ENCODE peak calls at places on chromosomes 4 and X, in four cellular contexts. One of them, this sample, is unnamed.

GRCh38 chr4:184281231-184282139 is 63.8 kb upstream of the ENPP6 start:
- DNase-seq in A549: no peak
- DNase-seq in vagina: peak
- DNase-seq in esophagus muscularis mucosa: peak
- DNase-seq in this sample: no peak

GRCh38 chr4:110516106-110516922 is 40.4 kb downstream of the ENPEP start:
- DNase-seq in A549: peak
- DNase-seq in vagina: no peak
- DNase-seq in esophagus muscularis mucosa: no peak
- DNase-seq in this sample: peak

GRCh38 chrX:65681810-65682209 is 14.4 kb downstream of the MSN start:
- DNase-seq in A549: no peak
- DNase-seq in vagina: no peak
- DNase-seq in esophagus muscularis mucosa: no peak
- DNase-seq in this sample: no peak

GRCh38 chrX:133639726-133640125 is 224.4 kb upstream of the GPC4 start:
- DNase-seq in A549: no peak
- DNase-seq in vagina: no peak
- DNase-seq in esophagus muscularis mucosa: no peak
- DNase-seq in this sample: no peak

GRCh38 chr4:99430106-99430505 is 5.0 kb downstream of the ADH7 start:
- DNase-seq in A549: no peak
- DNase-seq in vagina: no peak
- DNase-seq in esophagus muscularis mucosa: no peak
- DNase-seq in this sample: no peak

GRCh38 chr4:7260569-7260968 is 68.2 kb downstream of the SORCS2 start:
- DNase-seq in A549: no peak
- DNase-seq in vagina: no peak
- DNase-seq in esophagus muscularis mucosa: no peak
- DNase-seq in this sample: no peak

GRCh38 chr4:109998867-109999303 is 86.2 kb downstream of the EGF start:
- DNase-seq in A549: peak
- DNase-seq in vagina: no peak
- DNase-seq in esophagus muscularis mucosa: no peak
- DNase-seq in this sample: no peak

GRCh38 chrX:139932077-139932900 is 564 bp downstream of the ATP11C start:
- DNase-seq in A549: peak
- DNase-seq in vagina: no peak
- DNase-seq in esophagus muscularis mucosa: no peak
- DNase-seq in this sample: peak

GRCh38 chrX:48474127-48474526 is 1.9 kb upstream of the FTSJ1 start:
- DNase-seq in A549: peak
- DNase-seq in vagina: no peak
- DNase-seq in esophagus muscularis mucosa: no peak
- DNase-seq in this sample: no peak

GRCh38 chrX:56233682-56234081 is 1.5 kb downstream of the KLF8 start:
- DNase-seq in A549: peak
- DNase-seq in vagina: no peak
- DNase-seq in esophagus muscularis mucosa: no peak
- DNase-seq in this sample: peak

GRCh38 chr4:41256740-41257256 is at the start of gene UCHL1:
- DNase-seq in A549: peak
- DNase-seq in vagina: no peak
- DNase-seq in esophagus muscularis mucosa: no peak
- DNase-seq in this sample: no peak

GRCh38 chrX:35890699-35891098 is 28.8 kb upstream of the CFAP47 start:
- DNase-seq in A549: peak
- DNase-seq in vagina: no peak
- DNase-seq in esophagus muscularis mucosa: no peak
- DNase-seq in this sample: no peak

GRCh38 chr4:113474017-113474416 is 287.5 kb downstream of the CAMK2D start:
- DNase-seq in A549: no peak
- DNase-seq in vagina: no peak
- DNase-seq in esophagus muscularis mucosa: no peak
- DNase-seq in this sample: no peak

GRCh38 chr4:54746228-54746627 is 88.5 kb downstream of the KIT start:
- DNase-seq in A549: no peak
- DNase-seq in vagina: no peak
- DNase-seq in esophagus muscularis mucosa: no peak
- DNase-seq in this sample: no peak

GRCh38 chrX:32877592-32877991 is 333.8 kb downstream of the DMD start:
- DNase-seq in A549: no peak
- DNase-seq in vagina: no peak
- DNase-seq in esophagus muscularis mucosa: no peak
- DNase-seq in this sample: no peak

GRCh38 chrX:13189380-13189779 is 130.5 kb downstream of the ATXN3L start:
- DNase-seq in A549: no peak
- DNase-seq in vagina: no peak
- DNase-seq in esophagus muscularis mucosa: no peak
- DNase-seq in this sample: no peak

GRCh38 chr4:87510747-87511146 is 18.4 kb downstream of the SPARCL1 start:
- DNase-seq in A549: no peak
- DNase-seq in vagina: no peak
- DNase-seq in esophagus muscularis mucosa: no peak
- DNase-seq in this sample: no peak

GRCh38 chrX:120305531-120306145 is 5.6 kb downstream of the TMEM255A start:
- DNase-seq in A549: no peak
- DNase-seq in vagina: no peak
- DNase-seq in esophagus muscularis mucosa: no peak
- DNase-seq in this sample: no peak

GRCh38 chr4:137274404-137274803 is 257.9 kb downstream of the PCDH18 start:
- DNase-seq in A549: no peak
- DNase-seq in vagina: no peak
- DNase-seq in esophagus muscularis mucosa: no peak
- DNase-seq in this sample: no peak

GRCh38 chr4:4960574-4960973 is 58.7 kb downstream of the CYTL1 start:
- DNase-seq in A549: no peak
- DNase-seq in vagina: no peak
- DNase-seq in esophagus muscularis mucosa: peak
- DNase-seq in this sample: no peak

GRCh38 chr4:119797238-119797894 is 168.8 kb upstream of the PDE5A start:
- DNase-seq in A549: no peak
- DNase-seq in vagina: no peak
- DNase-seq in esophagus muscularis mucosa: no peak
- DNase-seq in this sample: no peak

GRCh38 chr4:139825523-139826014 is 159.9 kb downstream of the MGST2 start:
- DNase-seq in A549: no peak
- DNase-seq in vagina: no peak
- DNase-seq in esophagus muscularis mucosa: peak
- DNase-seq in this sample: no peak

GRCh38 chrX:31993635-31994034 is 921.8 kb upstream of the FTHL17 start:
- DNase-seq in A549: no peak
- DNase-seq in vagina: no peak
- DNase-seq in esophagus muscularis mucosa: no peak
- DNase-seq in this sample: no peak

GRCh38 chr4:63017300-63017699 is 1392.0 kb downstream of the TECRL start:
- DNase-seq in A549: no peak
- DNase-seq in vagina: no peak
- DNase-seq in esophagus muscularis mucosa: no peak
- DNase-seq in this sample: no peak

GRCh38 chr4:40316333-40316781 is 18.8 kb upstream of the CHRNA9 start:
- DNase-seq in A549: peak
- DNase-seq in vagina: no peak
- DNase-seq in esophagus muscularis mucosa: no peak
- DNase-seq in this sample: no peak

GRCh38 chrX:31656013-31656412 is 584.2 kb upstream of the FTHL17 start:
- DNase-seq in A549: no peak
- DNase-seq in vagina: no peak
- DNase-seq in esophagus muscularis mucosa: no peak
- DNase-seq in this sample: no peak

GRCh38 chrX:40530471-40530870 is 50.3 kb upstream of the ATP6AP2 start:
- DNase-seq in A549: no peak
- DNase-seq in vagina: no peak
- DNase-seq in esophagus muscularis mucosa: no peak
- DNase-seq in this sample: no peak

GRCh38 chr4:25172964-25173917 is 13.0 kb upstream of the SEPSECS start:
- DNase-seq in A549: peak
- DNase-seq in vagina: no peak
- DNase-seq in esophagus muscularis mucosa: no peak
- DNase-seq in this sample: peak

GRCh38 chr4:72055566-72055965 is 23.8 kb downstream of the NPFFR2 start:
- DNase-seq in A549: no peak
- DNase-seq in vagina: no peak
- DNase-seq in esophagus muscularis mucosa: no peak
- DNase-seq in this sample: no peak

GRCh38 chrX:49269768-49270248 is at the start of gene PPP1R3F:
- DNase-seq in A549: no peak
- DNase-seq in vagina: no peak
- DNase-seq in esophagus muscularis mucosa: no peak
- DNase-seq in this sample: no peak

GRCh38 chrX:28590394-28590793 is 3.1 kb downstream of the IL1RAPL1 start:
- DNase-seq in A549: no peak
- DNase-seq in vagina: no peak
- DNase-seq in esophagus muscularis mucosa: no peak
- DNase-seq in this sample: no peak

GRCh38 chr4:183397741-183398297 is 46.6 kb upstream of the CDKN2AIP start:
- DNase-seq in A549: no peak
- DNase-seq in vagina: no peak
- DNase-seq in esophagus muscularis mucosa: no peak
- DNase-seq in this sample: no peak

GRCh38 chr4:118113220-118113619 is 78.9 kb downstream of the NDST3 start:
- DNase-seq in A549: no peak
- DNase-seq in vagina: no peak
- DNase-seq in esophagus muscularis mucosa: no peak
- DNase-seq in this sample: no peak

GRCh38 chr4:61027939-61028338 is 172.2 kb upstream of the ADGRL3 start:
- DNase-seq in A549: no peak
- DNase-seq in vagina: no peak
- DNase-seq in esophagus muscularis mucosa: no peak
- DNase-seq in this sample: no peak

GRCh38 chrX:55088795-55089489 is at the start of gene PAGE2:
- DNase-seq in A549: no peak
- DNase-seq in vagina: no peak
- DNase-seq in esophagus muscularis mucosa: no peak
- DNase-seq in this sample: no peak
- H3K27ac ChIP-seq in A549: no peak
- H3K27ac ChIP-seq in vagina: no peak
- H3K27ac ChIP-seq in esophagus muscularis mucosa: no peak
- H3K27ac ChIP-seq in this sample: no peak

DNA sequence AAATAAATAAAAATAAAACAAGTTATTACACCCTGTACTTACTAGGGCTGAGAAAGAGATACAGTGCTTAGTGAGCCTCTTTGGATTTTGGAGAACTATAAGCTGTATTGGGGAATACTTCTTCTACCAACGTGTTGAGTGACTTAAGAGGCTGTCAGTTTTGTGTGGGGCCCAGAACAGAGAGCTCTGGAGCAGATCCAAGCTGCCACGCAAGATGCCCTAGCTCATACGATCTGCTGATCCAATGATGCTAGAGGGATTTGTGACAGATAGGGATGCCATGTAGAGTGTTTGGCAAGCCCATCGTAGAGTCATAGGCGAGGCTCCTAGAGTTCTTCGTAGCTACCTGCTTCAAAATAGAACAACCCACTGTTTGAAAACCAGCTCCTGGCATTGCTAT is 60.3 kb upstream of the KLF3 start:
- DNase-seq in A549: no peak
- DNase-seq in vagina: no peak
- DNase-seq in esophagus muscularis mucosa: peak
- DNase-seq in this sample: no peak
- TF ChIP-seq POLR2A in A549: no peak
- TF ChIP-seq POLR2A in vagina: no peak
- TF ChIP-seq POLR2A in esophagus muscularis mucosa: no peak
- TF ChIP-seq POLR2A in this sample: no peak

DNA sequence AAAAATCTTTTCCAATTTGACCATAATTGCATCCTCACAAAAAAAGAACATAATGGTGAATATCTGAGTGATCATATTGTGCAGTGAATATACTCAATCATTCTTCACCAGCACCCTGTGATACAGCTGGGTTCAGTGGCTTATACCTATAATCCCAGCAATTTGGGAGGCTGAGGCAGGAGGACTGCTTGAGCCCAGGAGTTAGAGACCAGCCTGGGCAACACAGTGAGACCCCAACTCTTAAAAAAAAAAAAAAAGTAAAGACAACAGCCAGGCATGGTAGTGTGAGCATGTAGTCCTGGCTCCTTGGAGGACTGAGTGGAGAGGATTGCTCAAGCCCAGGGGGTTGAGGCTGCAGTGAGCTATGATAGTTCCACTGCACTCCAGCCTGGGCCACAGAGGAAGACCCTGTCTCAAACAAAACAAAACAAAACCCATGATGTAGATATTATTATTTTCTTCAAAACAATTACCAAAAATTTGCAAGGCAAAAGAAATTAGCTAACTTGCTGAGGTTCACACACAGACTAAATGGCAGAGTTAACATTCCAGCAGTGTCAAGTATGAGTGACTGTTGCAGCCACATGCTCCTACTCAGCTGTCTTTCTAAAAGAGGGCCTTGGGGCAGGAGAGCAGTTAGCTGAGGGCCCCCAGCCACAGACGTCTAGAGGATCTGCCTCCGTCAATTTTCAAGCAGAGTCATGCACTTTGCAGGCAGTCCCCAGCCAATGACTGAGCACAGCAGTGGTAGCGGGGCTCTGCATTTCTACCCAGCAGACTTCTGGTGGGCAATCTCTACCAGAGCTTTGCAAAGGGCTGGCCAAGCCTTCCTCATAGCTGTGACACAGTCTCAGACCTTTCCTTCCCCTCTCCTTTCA is 33.4 kb downstream of the ADGRA3 start:
- DNase-seq in A549: no peak
- DNase-seq in vagina: no peak
- DNase-seq in esophagus muscularis mucosa: no peak
- DNase-seq in this sample: no peak
- H3K27ac ChIP-seq in A549: no peak
- H3K27ac ChIP-seq in vagina: no peak
- H3K27ac ChIP-seq in esophagus muscularis mucosa: no peak
- H3K27ac ChIP-seq in this sample: no peak

GRCh38 chrX:101482296-101482695 is 3.0 kb upstream of the ARMCX4 start:
- DNase-seq in A549: no peak
- DNase-seq in vagina: no peak
- DNase-seq in esophagus muscularis mucosa: no peak
- DNase-seq in this sample: no peak

GRCh38 chrX:101483705-101484104 is 1.6 kb upstream of the ARMCX4 start:
- DNase-seq in A549: no peak
- DNase-seq in vagina: no peak
- DNase-seq in esophagus muscularis mucosa: no peak
- DNase-seq in this sample: peak

GRCh38 chrX:101488796-101489195 is 3.5 kb downstream of the ARMCX4 start:
- DNase-seq in A549: no peak
- DNase-seq in vagina: no peak
- DNase-seq in esophagus muscularis mucosa: no peak
- DNase-seq in this sample: no peak

GRCh38 chrX:101485212-101486064 is at the start of gene ARMCX4:
- DNase-seq in A549: no peak
- DNase-seq in vagina: no peak
- DNase-seq in esophagus muscularis mucosa: no peak
- DNase-seq in this sample: peak
- TF ChIP-seq POLR2A in A549: no peak
- TF ChIP-seq POLR2A in vagina: no peak
- TF ChIP-seq POLR2A in esophagus muscularis mucosa: no peak
- TF ChIP-seq POLR2A in this sample: no peak

GRCh38 chr4:143512978-143513313 is 556 bp upstream of the SMARCA5 start:
- DNase-seq in A549: no peak
- DNase-seq in vagina: no peak
- DNase-seq in esophagus muscularis mucosa: no peak
- DNase-seq in this sample: no peak
- H3K27ac ChIP-seq in A549: peak
- H3K27ac ChIP-seq in vagina: peak
- H3K27ac ChIP-seq in esophagus muscularis mucosa: peak
- H3K27ac ChIP-seq in this sample: peak